ENCODE peak calls at places on chromosomes 4 and X, in six cellular contexts. N is body of pancreas, R is A549, O is tibial nerve, A is fibroblast of pulmonary artery, W is T-helper 9 cell. M is an unnamed sample.

GRCh38 chrX:19046343-19047215 is 62.7 kb upstream of the PHKA2 start:
- DNase-seq in N (no peak), R (peak; percentile 86), O (no peak), A (no peak), W (no peak), M (peak; percentile 71)

GRCh38 chrX:44996282-44996681 is 123.3 kb downstream of the KDM6A start:
- DNase-seq in N (no peak), R (no peak), O (no peak), A (no peak), W (no peak), M (no peak)

GRCh38 chr4:73707918-73708577 is 32.3 kb upstream of the CXCL8 start:
- DNase-seq in N (peak; percentile 71), R (peak; percentile 34), O (no peak), A (peak; percentile 93), W (no peak), M (peak; percentile 95)

GRCh38 chr4:75633846-75634245 is 3.5 kb upstream of the CDKL2 start:
- DNase-seq in N (no peak), R (no peak), O (no peak), A (peak; percentile 29), W (no peak), M (peak; percentile 40)

GRCh38 chrX:41605144-41605543 is 83.6 kb upstream of the GPR34 start:
- DNase-seq in N (no peak), R (no peak), O (no peak), A (no peak), W (no peak), M (no peak)

GRCh38 chrX:66110112-66110511 is 53.9 kb upstream of the HEPH start:
- DNase-seq in N (peak; percentile 2), R (peak; percentile 4), O (no peak), A (peak; percentile 44), W (no peak), M (peak; percentile 8)

GRCh38 chrX:20197641-20198210 is 56.1 kb upstream of the EIF1AX start:
- DNase-seq in N (no peak), R (no peak), O (no peak), A (no peak), W (no peak), M (peak; percentile 31)

GRCh38 chrX:3815896-3816664 is 102.6 kb upstream of the PRKX start:
- DNase-seq in N (peak; percentile 61), R (peak; percentile 8), O (no peak), A (peak; percentile 16), W (peak; percentile 20), M (peak; percentile 12)

GRCh38 chrX:150913511-150913910 is 15.0 kb upstream of the CD99L2 start:
- DNase-seq in N (no peak), R (no peak), O (no peak), A (peak; percentile 46), W (no peak), M (peak; percentile 41)

GRCh38 chr4:127782025-127782274 is 172 bp upstream of the HSPA4L start:
- DNase-seq in N (peak; percentile 89), R (peak; percentile 64), O (peak; percentile 61), A (peak; percentile 86), W (no peak), M (peak; percentile 81)

GRCh38 chr4:126740687-126741086 is 892.1 kb upstream of the INTU start:
- DNase-seq in N (no peak), R (no peak), O (no peak), A (no peak), W (no peak), M (no peak)

GRCh38 chr4:533318-534100 is 34.5 kb downstream of the PIGG start:
- DNase-seq in N (no peak), R (no peak), O (no peak), A (no peak), W (no peak), M (no peak)

GRCh38 chr4:100149190-100149589 is 41.1 kb downstream of the DDIT4L start:
- DNase-seq in N (no peak), R (no peak), O (no peak), A (no peak), W (no peak), M (no peak)

GRCh38 chrX:28188526-28188925 is 207.3 kb upstream of the DCAF8L1 start:
- DNase-seq in N (no peak), R (no peak), O (no peak), A (no peak), W (no peak), M (no peak)

GRCh38 chr4:78776031-78776728 is at the start of gene BMP2K:
- DNase-seq in N (peak; percentile 80), R (peak; percentile 39), O (peak; percentile 63), A (peak; percentile 75), W (peak; percentile 74), M (peak; percentile 66)

GRCh38 chr4:96315815-96316214 is 475.9 kb downstream of the PDHA2 start:
- DNase-seq in N (no peak), R (no peak), O (no peak), A (peak; percentile 24), W (no peak), M (no peak)

GRCh38 chrX:78548012-78548411 is 111.1 kb downstream of the RTL3 start:
- DNase-seq in N (no peak), R (no peak), O (no peak), A (peak; percentile 2), W (no peak), M (peak; percentile 26)

GRCh38 chr4:9880411-9881197 is 99.2 kb downstream of the DRD5 start:
- DNase-seq in N (peak; percentile 4), R (no peak), O (no peak), A (peak; percentile 43), W (no peak), M (no peak)

GRCh38 chr4:54897590-54897989 is 227.8 kb downstream of the KDR start:
- DNase-seq in N (no peak), R (no peak), O (no peak), A (peak; percentile 17), W (no peak), M (peak; percentile 74)

GRCh38 chr4:98516441-98517323 is 141.7 kb downstream of the TSPAN5 start:
- DNase-seq in N (no peak), R (no peak), O (no peak), A (peak; percentile 37), W (no peak), M (peak; percentile 27)

GRCh38 chrX:139890991-139891700 is 41.7 kb downstream of the ATP11C start:
- DNase-seq in N (no peak), R (no peak), O (no peak), A (peak; percentile 73), W (no peak), M (peak; percentile 88)

GRCh38 chr4:185767528-185767927 is 44.5 kb downstream of the SORBS2 start:
- DNase-seq in N (no peak), R (no peak), O (no peak), A (no peak), W (no peak), M (no peak)

M was measured in IMR-90.